ENCODE peak calls at places on chromosomes 2 and 18, in five cellular contexts. O is MM.1S, Y is stomach, X is adrenal gland, J is IMR-90. L is an unnamed sample. For H3K9me3 and H3K36me3, the result is how much of the 10 kb centered on the place peaks cover.

GRCh38 chr2:841036-841435 is 109.6 kb upstream of the SNTG2 start:
- DNase-seq in Y (no peak), X (no peak), J (no peak), O (no peak), L (no peak)

GRCh38 chr2:120132190-120132589 is 91.0 kb downstream of the TMEM185B start:
- DNase-seq in J (peak), Y (no peak), X (no peak), O (no peak), L (no peak)

GRCh38 chr2:69807821-69808540 is 21.5 kb upstream of the GMCL1 start:
- DNase-seq in X (no peak), O (no peak), Y (no peak), J (no peak), L (no peak)

GRCh38 chr2:17422066-17422465 is 96.2 kb downstream of the RAD51AP2 start:
- DNase-seq in X (no peak), Y (no peak), O (no peak), J (no peak), L (no peak)

GRCh38 chr2:61853086-61853847 is 593 bp downstream of the FAM161A start:
- DNase-seq in O (peak), Y (peak), J (no peak), X (peak), L (peak)

GRCh38 chr2:84781942-84782716 is 98.8 kb downstream of the TRABD2A start:
- DNase-seq in X (no peak), Y (peak), J (peak), O (no peak), L (peak)

GRCh38 chr2:182165196-182165595 is 179.5 kb downstream of the PPP1R1C start:
- DNase-seq in X (no peak), Y (no peak), O (no peak), J (no peak), L (no peak)

GRCh38 chr2:183812091-183812490 is 687.8 kb downstream of the NUP35 start:
- DNase-seq in J (no peak), Y (no peak), X (no peak), O (no peak), L (no peak)

GRCh38 chr18:48889115-48889941 is 61.4 kb downstream of the SMAD7 start:
- DNase-seq in Y (peak), J (no peak), O (no peak), X (peak), L (no peak)

GRCh38 chr18:49094979-49095632 is 144.3 kb upstream of the SMAD7 start:
- DNase-seq in J (peak), X (no peak), Y (no peak), O (no peak), L (no peak)

GRCh38 chr2:37389395-37389794 is 45.0 kb downstream of the QPCT start:
- DNase-seq in X (no peak), Y (no peak), O (peak), J (no peak), L (no peak)

GRCh38 chr2:140344842-140345241 is 1564.7 kb upstream of the NXPH2 start:
- DNase-seq in J (no peak), X (no peak), Y (no peak), O (no peak), L (no peak)

GRCh38 chr2:162591403-162592083 is 247.0 kb downstream of the KCNH7 start:
- DNase-seq in J (no peak), X (no peak), Y (no peak), O (no peak), L (no peak)

GRCh38 chr2:230602562-230603230 is 109.9 kb upstream of the CAB39 start:
- DNase-seq in O (peak), J (no peak), Y (no peak), X (no peak), L (peak)

GRCh38 chr2:238633426-238634328 is 206.9 kb downstream of the ASB1 start:
- DNase-seq in X (no peak), Y (no peak), J (no peak), O (no peak), L (no peak)

GRCh38 chr2:211835695-211836094 is 702.9 kb downstream of the ERBB4 start:
- DNase-seq in X (no peak), J (no peak), O (no peak), Y (no peak), L (no peak)

GRCh38 chr2:150023044-150023443 is 435.5 kb upstream of the MMADHC start:
- DNase-seq in O (no peak), J (no peak), Y (no peak), X (no peak), L (peak)

GRCh38 chr2:10332402-10333246 is 29.9 kb downstream of the HPCAL1 start:
- DNase-seq in J (no peak), Y (no peak), X (no peak), O (no peak), L (no peak)

GRCh38 chr2:241649927-241650326 is 12.4 kb downstream of the ATG4B start:
- DNase-seq in O (no peak), Y (no peak), X (no peak), J (no peak), L (no peak)

GRCh38 chr2:45962522-45962921 is 311.0 kb downstream of the PRKCE start:
- DNase-seq in X (peak), O (no peak), Y (peak), J (peak), L (no peak)

GRCh38 chr2:24881623-24882022 is 38.4 kb downstream of the ADCY3 start:
- DNase-seq in J (no peak), X (no peak), O (no peak), Y (no peak), L (no peak)

GRCh38 chr2:47905454-47906260 is 641 bp downstream of the FBXO11 start:
- DNase-seq in J (peak), X (peak), Y (peak), O (peak), L (peak)

GRCh38 chr2:68799138-68799537 is 64.5 kb downstream of the ARHGAP25 start:
- DNase-seq in O (no peak), J (no peak), Y (no peak), X (no peak), L (no peak)

GRCh38 chr2:2660789-2661355 is 329.8 kb upstream of the MYT1L start:
- DNase-seq in O (no peak), J (peak), Y (no peak), X (no peak), L (no peak)

GRCh38 chr2:201888476-201888875 is 82.1 kb downstream of the CDK15 start:
- DNase-seq in J (no peak), X (no peak), O (no peak), Y (no peak), L (no peak)

GRCh38 chr18:48994044-48994651 is 43.4 kb upstream of the SMAD7 start:
- DNase-seq in J (peak), X (no peak), O (no peak), Y (no peak), L (no peak)

GRCh38 chr2:96090527-96090926 is 25.8 kb downstream of the ADRA2B start:
- DNase-seq in Y (no peak), J (peak), O (no peak), X (no peak), L (no peak)

GRCh38 chr18:36635414-36636096 is 193.2 kb downstream of the TPGS2 start:
- DNase-seq in Y (no peak), X (no peak), O (no peak), J (no peak), L (no peak)

GRCh38 chr18:36634573-36635216 is 194.1 kb downstream of the TPGS2 start:
- DNase-seq in J (no peak), X (no peak), O (no peak), Y (no peak), L (no peak)

GRCh38 chr18:36633961-36634412 is 194.8 kb downstream of the TPGS2 start:
- DNase-seq in J (no peak), X (no peak), Y (no peak), O (no peak), L (no peak)

GRCh38 chr18:36638224-36638623 is 190.6 kb downstream of the TPGS2 start:
- DNase-seq in O (no peak), Y (no peak), X (no peak), J (no peak), L (no peak)

GRCh38 chr18:36636237-36636792 is 192.5 kb downstream of the TPGS2 start:
- DNase-seq in Y (no peak), O (no peak), J (peak), X (no peak), L (no peak)
- H3K9me3 ChIP-seq in Y (under half), O (under half), J (under half), X (under half), L (under half)

DNA sequence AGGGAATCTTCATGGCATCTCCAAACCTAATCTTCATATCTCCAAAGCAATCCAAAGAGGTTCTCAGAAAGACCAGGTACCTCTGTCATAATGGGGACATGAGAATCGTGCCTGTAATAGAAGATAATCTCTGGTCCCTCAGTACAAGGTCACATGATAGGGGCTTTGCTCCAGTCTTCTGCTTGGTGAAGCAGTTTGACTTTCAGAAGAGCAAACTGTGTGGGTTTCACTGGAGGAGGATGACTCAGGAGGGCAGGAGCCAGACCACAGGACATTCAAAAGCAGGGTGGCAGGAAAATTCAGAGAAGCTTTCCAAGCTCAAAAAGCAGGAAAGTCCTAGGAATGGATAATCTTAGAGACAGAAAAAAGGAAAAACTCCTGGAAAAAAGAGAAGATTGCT is 10.6 kb upstream of the PAX3 start:
- DNase-seq in Y (no peak), J (no peak), O (no peak), X (no peak), L (no peak)
- H3K36me3 ChIP-seq in Y (under half), J (under half), O (under half), X (under half), L (under half)

DNA sequence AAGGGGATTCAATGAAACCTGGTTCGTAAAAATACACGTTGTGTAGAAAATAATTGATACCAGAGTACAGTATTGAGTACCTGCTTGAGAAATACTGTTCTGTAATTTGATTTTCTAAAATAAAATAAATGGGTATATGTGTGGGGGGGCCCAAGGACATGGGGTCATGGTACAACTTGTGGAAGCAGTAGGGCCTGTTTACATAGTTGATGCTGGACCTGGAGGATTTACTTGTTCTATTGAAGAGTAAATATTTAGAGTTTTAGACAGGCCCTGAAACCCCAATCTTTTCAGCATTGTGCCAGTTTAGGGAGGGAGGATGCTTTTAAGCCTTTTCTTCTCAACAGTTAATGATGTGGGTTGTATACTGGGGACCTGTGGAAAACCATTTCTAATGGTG is 11.7 kb downstream of the CERS6 start:
- DNase-seq in Y (no peak), O (no peak), X (no peak), J (no peak), L (no peak)
- H3K9me3 ChIP-seq in Y (under half), O (under half), X (under half), J (under half), L (under half)

DNA sequence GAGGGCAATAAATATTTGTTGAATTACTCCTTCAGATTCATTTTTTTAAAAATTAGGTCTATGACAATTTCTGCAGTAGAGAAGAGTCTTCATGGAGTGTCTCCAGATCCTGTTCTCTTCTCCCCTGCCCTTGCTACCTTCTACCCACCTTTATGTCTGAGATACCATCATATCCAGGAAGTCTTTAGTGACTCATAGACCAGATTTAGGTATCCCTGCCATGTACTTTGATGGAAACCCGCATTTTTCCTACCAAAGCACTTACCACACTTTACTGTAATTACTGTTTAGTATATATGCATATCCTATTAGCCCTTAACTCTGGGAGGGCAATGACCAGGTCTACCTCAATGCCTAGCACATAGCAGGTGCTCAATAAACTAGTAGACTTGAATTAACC is 11.6 kb downstream of the ZNF397 start:
- DNase-seq in X (no peak), J (no peak), Y (no peak), O (no peak), L (no peak)
- H3K36me3 ChIP-seq in X (under half), J (under half), Y (half or more), O (under half), L (under half)